ENCODE peak calls at places on chromosomes 13 and 19, in seven cellular contexts. S is AG10803, V is OCI-LY7, A is PC-3, O is tibial nerve, Z is bronchial epithelial cell, T is foreskin fibroblast. M is an unnamed sample.

GRCh38 chr13:41546372-41547252 is 89.3 kb downstream of the RGCC start:
- DNase-seq in T (peak), Z (peak), A (peak), S (peak), V (no peak), O (no peak), M (peak)

GRCh38 chr13:66414196-66414800 is 815.8 kb downstream of the PCDH9 start:
- DNase-seq in S (no peak), T (no peak), V (no peak), Z (no peak), A (peak), O (no peak), M (no peak)

GRCh38 chr13:93956416-93956815 is 523.1 kb downstream of the DCT start:
- DNase-seq in Z (no peak), T (no peak), O (no peak), A (no peak), V (no peak), S (peak), M (no peak)

GRCh38 chr19:1295169-1296012 is 9.7 kb downstream of the EFNA2 start:
- DNase-seq in Z (no peak), A (no peak), T (no peak), O (no peak), S (no peak), V (peak), M (no peak)

GRCh38 chr19:11256189-11256588 is 6.1 kb downstream of the DOCK6 start:
- DNase-seq in A (no peak), Z (no peak), T (peak), V (no peak), S (peak), O (no peak), M (no peak)

GRCh38 chr19:31351212-31352193 is 2.3 kb upstream of the TSHZ3 start:
- DNase-seq in S (peak), A (peak), V (no peak), O (no peak), Z (peak), T (peak), M (peak)

GRCh38 chr19:10748924-10749434 is 31.1 kb downstream of the DNM2 start:
- DNase-seq in V (no peak), Z (peak), T (peak), A (peak), O (no peak), S (no peak), M (peak)

GRCh38 chr19:43634877-43635560 is 4.6 kb downstream of the CADM4 start:
- DNase-seq in O (no peak), Z (no peak), V (peak), A (no peak), T (peak), S (peak), M (no peak)

GRCh38 chr13:45292176-45292575 is 48.8 kb downstream of the TPT1 start:
- DNase-seq in A (peak), S (peak), Z (peak), T (peak), V (no peak), O (no peak), M (peak)

GRCh38 chr13:76009491-76009890 is 373.4 kb downstream of the LMO7 start:
- DNase-seq in S (no peak), O (no peak), V (no peak), A (peak), Z (peak), T (peak), M (no peak)

GRCh38 chr13:59352600-59352999 is 811.1 kb downstream of the DIAPH3 start:
- DNase-seq in S (no peak), V (no peak), A (no peak), T (no peak), O (no peak), Z (no peak), M (no peak)

GRCh38 chr19:54165222-54165621 is 5.7 kb upstream of the LENG1 start:
- DNase-seq in Z (no peak), S (no peak), A (no peak), O (no peak), T (no peak), V (no peak), M (no peak)

GRCh38 chr13:45849408-45849807 is 2.1 kb downstream of the SIAH3 start:
- DNase-seq in O (no peak), A (no peak), S (no peak), T (no peak), V (no peak), Z (no peak), M (no peak)

GRCh38 chr19:10290439-10290875 is 705 bp downstream of the ICAM5 start:
- DNase-seq in S (no peak), A (peak), T (peak), V (no peak), Z (no peak), O (no peak), M (peak)

GRCh38 chr19:3606690-3607289 is at the start of gene TBXA2R:
- DNase-seq in Z (peak), T (peak), A (peak), V (peak), S (peak), O (peak), M (peak)

GRCh38 chr13:24745861-24746617 is 17.9 kb upstream of the RNF17 start:
- DNase-seq in T (peak), O (no peak), A (no peak), Z (no peak), V (no peak), S (no peak), M (no peak)

GRCh38 chr13:59012731-59013130 is 1151.0 kb downstream of the DIAPH3 start:
- DNase-seq in S (no peak), O (no peak), V (no peak), Z (no peak), T (no peak), A (no peak), M (no peak)

GRCh38 chr13:33610471-33611015 is 207.4 kb upstream of the RFC3 start:
- DNase-seq in T (no peak), A (no peak), V (no peak), O (no peak), S (no peak), Z (no peak), M (peak)

GRCh38 chr13:32261567-32261966 is 53.6 kb downstream of the ZAR1L start:
- DNase-seq in V (no peak), A (peak), O (peak), Z (peak), S (peak), T (peak), M (peak)

GRCh38 chr13:113001251-113002140 is 32.5 kb downstream of the MCF2L start:
- DNase-seq in S (no peak), T (peak), A (peak), O (no peak), Z (no peak), V (no peak), M (no peak)

GRCh38 chr13:77692746-77693448 is 4.6 kb upstream of the SLAIN1 start:
- DNase-seq in T (no peak), V (no peak), O (no peak), Z (no peak), S (no peak), A (peak), M (no peak)

GRCh38 chr19:18098891-18099622 is 1.5 kb downstream of the MAST3 start:
- DNase-seq in T (no peak), S (no peak), O (no peak), Z (no peak), V (peak), A (no peak), M (no peak)

GRCh38 chr19:24069907-24070657 is 16.9 kb upstream of the ZNF254 start:
- DNase-seq in A (peak), T (peak), S (no peak), V (no peak), O (no peak), Z (peak), M (peak)

GRCh38 chr13:99357149-99357596 is 50.0 kb upstream of the GPR183 start:
- DNase-seq in A (peak), V (no peak), Z (peak), O (no peak), T (peak), S (peak), M (peak)

GRCh38 chr19:6313398-6313969 is 19.9 kb downstream of the ACER1 start:
- DNase-seq in Z (no peak), A (no peak), O (no peak), V (no peak), T (no peak), S (no peak), M (no peak)

GRCh38 chr19:6312018-6312417 is 21.4 kb downstream of the ACER1 start:
- DNase-seq in S (no peak), V (no peak), T (no peak), O (no peak), A (peak), Z (no peak), M (no peak)
- TF ChIP-seq CTCF in S (no peak), V (no peak), T (no peak), O (no peak), A (peak), Z (no peak), M (no peak)

GRCh38 chr19:4619668-4620294 is 19.5 kb upstream of the TNFAIP8L1 start:
- DNase-seq in S (no peak), T (no peak), O (no peak), A (no peak), Z (no peak), V (no peak), M (no peak)
- TF ChIP-seq CTCF in S (no peak), T (no peak), O (no peak), A (no peak), Z (no peak), V (no peak), M (no peak)

GRCh38 chr13:68304287-68304893 is 1074.3 kb upstream of the PCDH9 start:
- DNase-seq in V (peak), Z (peak), O (no peak), S (no peak), T (no peak), A (peak), M (peak)
- TF ChIP-seq CTCF in V (peak), Z (peak), O (peak), S (peak), T (no peak), A (peak), M (peak)

GRCh38 chr13:27868639-27869435 is 51.0 kb upstream of the PDX1 start:
- DNase-seq in V (peak), T (peak), Z (peak), A (peak), S (peak), O (no peak), M (peak)
- TF ChIP-seq CTCF in V (peak), T (peak), Z (peak), A (peak), S (peak), O (no peak), M (peak)

GRCh38 chr13:89694471-89694870 is 1653.0 kb upstream of the MIR17HG start:
- DNase-seq in S (no peak), O (no peak), T (no peak), A (no peak), Z (no peak), V (no peak), M (no peak)

DNA sequence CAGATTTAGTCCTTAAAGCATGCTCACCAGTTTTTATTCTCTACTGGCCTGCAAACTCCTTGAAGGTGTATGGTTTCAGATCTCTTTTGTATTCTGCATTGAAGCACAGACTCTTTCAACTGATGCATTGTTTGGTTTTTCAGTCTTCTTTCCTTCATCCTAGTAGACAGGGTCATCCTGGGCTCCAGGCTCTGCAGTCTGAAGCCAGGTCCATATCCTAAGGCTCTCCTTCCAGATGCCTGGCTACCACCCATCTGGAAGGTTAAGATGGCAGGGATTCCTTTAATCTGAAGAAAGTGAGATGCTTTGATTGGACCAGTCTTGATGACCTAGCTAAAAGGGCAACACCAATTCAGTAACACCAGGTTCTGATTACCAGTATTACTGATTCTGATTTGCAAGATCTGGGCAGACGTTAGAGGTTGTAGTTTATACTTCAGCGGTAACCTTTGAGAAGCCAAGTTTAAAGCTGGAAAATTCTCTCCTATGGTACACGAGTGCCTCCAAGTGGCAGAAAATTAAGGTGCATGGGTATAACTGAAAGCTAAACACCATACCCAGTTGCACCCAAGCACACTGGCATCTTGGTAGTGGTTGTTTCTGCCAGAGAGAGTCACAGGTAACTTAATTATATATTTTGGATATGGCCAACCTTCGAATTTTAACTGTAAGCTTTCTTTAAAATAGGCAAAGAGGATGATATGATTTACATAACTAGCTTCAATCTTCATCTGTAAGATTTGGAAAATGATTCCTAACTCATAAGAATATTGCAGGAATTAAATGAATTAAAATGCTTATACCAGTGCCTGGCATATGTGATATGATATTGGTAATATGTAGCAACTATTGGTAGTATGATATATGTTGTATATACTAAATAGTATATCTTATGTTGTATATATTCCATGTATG is 1651.9 kb upstream of the MIR17HG start:
- DNase-seq in V (peak), O (peak), T (no peak), Z (peak), S (peak), A (peak), M (peak)
- TF ChIP-seq CTCF in V (peak), O (peak), T (no peak), Z (peak), S (peak), A (peak), M (peak)

GRCh38 chr13:80000679-80001509 is 340.0 kb downstream of the SPRY2 start:
- DNase-seq in O (no peak), A (no peak), S (no peak), T (no peak), V (no peak), Z (no peak), M (no peak)

GRCh38 chr13:79998386-79998785 is 342.5 kb downstream of the SPRY2 start:
- DNase-seq in S (no peak), A (no peak), T (no peak), Z (no peak), O (no peak), V (no peak), M (no peak)

GRCh38 chr13:79997244-79997643 is 343.7 kb downstream of the SPRY2 start:
- DNase-seq in Z (no peak), O (no peak), A (no peak), S (no peak), T (peak), V (no peak), M (no peak)

GRCh38 chr13:79999601-80000000 is 341.3 kb downstream of the SPRY2 start:
- DNase-seq in A (no peak), Z (no peak), O (no peak), S (no peak), T (peak), V (no peak), M (no peak)

DNA sequence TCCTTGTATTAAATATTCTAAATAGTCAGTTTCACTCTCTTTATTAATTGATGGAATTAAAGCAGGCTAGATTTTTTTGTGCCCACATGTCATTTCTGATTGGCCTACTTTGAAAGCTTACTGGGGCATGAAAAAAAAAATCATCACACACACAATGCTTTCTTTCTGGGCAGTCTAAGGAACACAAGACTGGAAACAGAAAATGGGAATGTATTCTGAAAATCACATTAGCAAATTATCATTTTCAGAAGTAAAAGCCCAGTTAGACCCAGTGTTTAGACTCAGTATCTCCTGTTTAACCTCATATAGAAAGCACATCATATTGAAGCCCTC is 339.4 kb downstream of the SPRY2 start:
- DNase-seq in O (no peak), V (no peak), T (no peak), A (no peak), Z (no peak), S (no peak), M (no peak)
- TF ChIP-seq CTCF in O (no peak), V (no peak), T (no peak), A (no peak), Z (no peak), S (no peak), M (no peak)

GRCh38 chr13:97391201-97391600 is 42.8 kb upstream of the RAP2A start:
- DNase-seq in Z (no peak), A (no peak), O (no peak), S (peak), V (no peak), T (no peak), M (no peak)
- TF ChIP-seq CTCF in Z (no peak), A (no peak), O (no peak), S (no peak), V (no peak), T (no peak), M (no peak)

GRCh38 chr13:35830850-35831450 is 300.2 kb downstream of the DCLK1 start:
- DNase-seq in Z (no peak), O (no peak), S (no peak), V (no peak), A (no peak), T (no peak), M (no peak)
- TF ChIP-seq CTCF in Z (no peak), O (no peak), S (no peak), V (no peak), A (no peak), T (no peak), M (no peak)

GRCh38 chr19:14361824-14362223 is 19.4 kb upstream of the ADGRE5 start:
- DNase-seq in S (no peak), V (peak), T (peak), Z (no peak), O (no peak), A (no peak), M (no peak)
- TF ChIP-seq CTCF in S (peak), V (peak), T (no peak), Z (peak), O (no peak), A (peak), M (no peak)

DNA sequence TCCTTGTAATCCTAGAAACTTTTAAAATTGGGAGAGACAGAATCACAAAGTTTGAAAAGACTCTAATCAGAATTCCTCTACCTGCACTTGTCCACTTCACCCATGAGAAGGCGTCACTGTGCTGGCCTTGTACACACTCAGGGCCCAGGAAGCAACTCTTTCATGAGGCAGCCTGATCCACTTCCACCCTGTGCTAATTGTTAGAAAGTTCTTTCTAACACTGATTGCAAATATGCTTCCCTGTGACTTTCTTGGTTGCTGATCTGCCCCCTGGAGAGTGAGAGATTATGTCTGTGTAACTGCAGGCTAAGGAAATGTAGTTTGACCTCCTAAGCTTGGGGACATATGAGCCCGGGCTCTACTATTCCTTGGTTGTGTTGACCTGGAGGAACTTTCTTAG is 494.6 kb downstream of the MYO16 start:
- DNase-seq in A (no peak), Z (no peak), O (no peak), S (no peak), V (no peak), T (no peak), M (no peak)
- TF ChIP-seq CTCF in A (no peak), Z (no peak), O (no peak), S (no peak), V (no peak), T (no peak), M (peak)

M was measured in epithelial cell of esophagus.